ENCODE peak calls at places on chromosome 13, in five cellular contexts. F is K562, O is H1, I is HepG2, B is GM12878. D is an unnamed sample.

GRCh38 chr13:28411859-28412353 is 83.0 kb downstream of the FLT1 start:
- DNase-seq in F (peak; percentile 25), O (no peak), I (no peak), B (no peak), D (no peak)

GRCh38 chr13:48334534-48335127 is 31.1 kb downstream of the RB1 start:
- DNase-seq in F (peak; percentile 7), O (no peak), I (peak; percentile 36), B (peak; percentile 24), D (peak; percentile 0)

GRCh38 chr13:102017248-102017647 is 384.6 kb downstream of the FGF14 start:
- DNase-seq in F (no peak), O (no peak), I (no peak), B (no peak), D (peak; percentile 0)

GRCh38 chr13:113559901-113560644 is 24.5 kb upstream of the TFDP1 start:
- DNase-seq in F (no peak), O (no peak), I (no peak), B (no peak), D (no peak)

GRCh38 chr13:79831556-79831955 is 350.6 kb downstream of the NDFIP2 start:
- DNase-seq in F (no peak), O (no peak), I (no peak), B (no peak), D (no peak)

GRCh38 chr13:93045836-93046235 is 180.8 kb upstream of the GPC6 start:
- DNase-seq in F (no peak), O (no peak), I (no peak), B (no peak), D (no peak)

GRCh38 chr13:97002581-97002980 is 8.3 kb upstream of the OXGR1 start:
- DNase-seq in F (no peak), O (no peak), I (no peak), B (no peak), D (no peak)

GRCh38 chr13:33125821-33126570 is 109.8 kb downstream of the KL start:
- DNase-seq in F (no peak), O (peak; percentile 51), I (peak; percentile 99), B (no peak), D (peak; percentile 87)

GRCh38 chr13:69903081-69903480 is 204.5 kb upstream of the ATXN8OS start:
- DNase-seq in F (no peak), O (no peak), I (no peak), B (no peak), D (no peak)

GRCh38 chr13:36981156-36981743 is 17.9 kb downstream of the ALG5 start:
- DNase-seq in F (peak; percentile 16), O (no peak), I (peak; percentile 45), B (no peak), D (no peak)

GRCh38 chr13:112329376-112329775 is 46.8 kb upstream of the SPACA7 start:
- DNase-seq in F (no peak), O (no peak), I (no peak), B (no peak), D (no peak)

GRCh38 chr13:46627462-46627861 is 74.5 kb downstream of the LRCH1 start:
- DNase-seq in F (no peak), O (no peak), I (no peak), B (no peak), D (no peak)
- H3K4me1 ChIP-seq in F (no peaks in the 10 kb centered on the region), O (peaks cover 2% of the 10 kb centered on the region), I (peaks cover 38% of the 10 kb centered on the region), B (peaks cover 45% of the 10 kb centered on the region), D (peaks cover 34% of the 10 kb centered on the region)

GRCh38 chr13:26133851-26134250 is 82.0 kb upstream of the SHISA2 start:
- DNase-seq in F (no peak), O (no peak), I (no peak), B (no peak), D (no peak)
- TF ChIP-seq HDAC2 in F (no peak), O (no peak), I (no peak), B (no peak), D (no peak)

DNA sequence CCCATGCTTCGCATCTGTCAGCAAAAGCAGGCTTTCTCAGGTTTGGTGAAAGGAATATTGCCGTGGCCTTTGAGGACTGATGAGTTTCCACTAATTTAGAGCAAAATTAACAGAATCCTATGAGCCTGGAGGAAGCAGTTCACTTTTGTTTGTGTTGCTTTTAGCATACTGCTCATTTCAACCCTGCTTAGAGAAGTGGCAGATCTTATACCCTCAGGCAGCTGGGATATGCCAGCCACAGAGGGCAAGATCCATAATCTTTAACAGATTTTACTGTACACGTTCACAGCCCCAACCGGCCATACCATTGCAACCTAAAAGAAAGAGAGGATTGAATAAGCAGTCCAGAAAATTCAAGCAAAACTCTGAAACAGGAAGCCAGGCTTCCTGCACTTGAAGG is 60.5 kb downstream of the COL4A2 start:
- DNase-seq in F (no peak), O (no peak), I (no peak), B (no peak), D (no peak)
- H3K4me1 ChIP-seq in F (no peaks in the 10 kb centered on the region), O (no peaks in the 10 kb centered on the region), I (no peaks in the 10 kb centered on the region), B (no peaks in the 10 kb centered on the region), D (peaks cover 25% of the 10 kb centered on the region)

GRCh38 chr13:26721251-26721939 is 39.2 kb downstream of the GPR12 start:
- DNase-seq in F (no peak), O (no peak), I (no peak), B (no peak), D (peak; percentile 1)
- TF ChIP-seq HDAC2 in F (no peak), O (no peak), I (no peak), B (no peak), D (no peak)

GRCh38 chr13:25109341-25109740 is 13.4 kb downstream of the PABPC3 start:
- DNase-seq in F (no peak), O (no peak), I (no peak), B (no peak), D (no peak)

DNA sequence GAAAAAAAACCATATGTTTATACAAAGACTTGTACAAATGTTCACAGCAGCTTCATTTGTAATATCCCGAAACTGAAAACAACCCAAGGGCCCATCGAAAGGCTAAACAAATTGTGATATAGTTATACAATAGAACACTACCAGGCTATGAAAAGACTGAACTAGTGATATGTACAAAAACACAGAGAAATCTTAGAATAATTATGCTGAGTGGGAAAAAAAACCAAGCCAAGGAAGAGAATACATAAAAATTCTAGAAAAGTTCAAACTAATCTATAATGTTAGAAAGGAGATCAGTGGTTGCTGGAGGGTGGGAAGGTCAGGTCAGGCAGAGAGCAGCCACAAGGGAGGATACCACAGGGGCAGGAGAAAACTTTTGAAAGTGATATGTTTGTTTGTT is 7.8 kb downstream of the PABPC3 start:
- DNase-seq in F (no peak), O (no peak), I (no peak), B (no peak), D (no peak)
- H3K4me1 ChIP-seq in F (no peaks in the 10 kb centered on the region), O (no peaks in the 10 kb centered on the region), I (no peaks in the 10 kb centered on the region), B (no peaks in the 10 kb centered on the region), D (no peaks in the 10 kb centered on the region)

DNA sequence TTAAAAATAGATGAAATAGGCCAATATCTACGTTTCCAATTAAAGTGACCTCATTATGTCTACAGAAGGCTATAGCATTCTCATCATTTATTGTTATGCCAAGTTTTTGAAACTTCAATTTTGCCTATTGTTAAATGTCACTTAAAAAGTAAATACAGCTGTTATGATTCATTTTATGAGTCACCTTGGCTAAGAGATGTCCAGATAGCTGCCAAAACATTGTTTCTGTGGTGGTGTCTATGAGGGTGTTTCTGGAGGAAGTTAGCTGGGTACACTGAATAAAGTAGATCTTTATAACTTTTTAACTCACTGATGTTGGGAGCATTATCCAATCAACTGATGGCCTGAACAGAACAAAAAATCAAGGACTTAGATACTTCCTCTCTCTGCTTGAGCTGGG is 1209.7 kb upstream of the PCDH9 start:
- DNase-seq in F (no peak), O (no peak), I (no peak), B (no peak), D (no peak)
- TF ChIP-seq HDAC2 in F (no peak), O (no peak), I (no peak), B (no peak), D (no peak)

DNA sequence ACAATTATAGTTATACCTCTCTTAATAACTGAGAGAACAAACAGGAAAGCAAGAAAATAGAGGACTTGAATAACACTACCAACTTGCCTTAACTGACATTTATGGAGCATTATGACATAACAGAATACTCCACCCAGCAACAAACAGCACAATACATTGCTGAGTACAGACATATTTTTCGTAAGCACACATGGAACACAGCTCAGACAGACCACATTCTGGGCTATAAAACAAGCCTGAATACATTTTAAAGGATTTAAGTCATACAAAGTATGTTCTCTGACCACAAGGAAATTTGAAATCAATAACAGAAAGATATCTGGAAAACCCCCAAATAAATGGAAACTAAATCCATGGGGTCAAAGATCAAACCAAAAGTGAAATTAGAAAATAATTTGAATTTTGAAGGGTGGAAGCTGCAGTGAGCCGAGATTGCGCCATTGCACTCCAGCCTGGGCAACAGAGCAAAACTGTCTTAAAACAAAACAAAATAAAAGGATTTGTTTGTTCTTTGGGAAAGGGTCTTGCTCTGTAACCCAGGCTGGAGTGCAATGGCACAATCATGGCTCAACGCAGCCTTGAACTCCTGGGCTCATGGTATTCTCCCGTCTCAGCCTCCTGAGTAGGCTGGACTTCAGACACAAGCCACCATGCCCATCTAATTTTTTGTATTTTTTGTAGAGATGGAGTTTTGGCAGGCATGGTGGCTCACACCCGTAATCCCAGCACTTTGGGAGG is 5.6 kb downstream of the ZDHHC20 start:
- DNase-seq in F (no peak), O (no peak), I (peak; percentile 24), B (no peak), D (no peak)
- H3K4me1 ChIP-seq in F (peaks cover under 1% of the 10 kb centered on the region), O (no peaks in the 10 kb centered on the region), I (peaks cover 66% of the 10 kb centered on the region), B (peaks cover 4% of the 10 kb centered on the region), D (peaks cover 13% of the 10 kb centered on the region)

DNA sequence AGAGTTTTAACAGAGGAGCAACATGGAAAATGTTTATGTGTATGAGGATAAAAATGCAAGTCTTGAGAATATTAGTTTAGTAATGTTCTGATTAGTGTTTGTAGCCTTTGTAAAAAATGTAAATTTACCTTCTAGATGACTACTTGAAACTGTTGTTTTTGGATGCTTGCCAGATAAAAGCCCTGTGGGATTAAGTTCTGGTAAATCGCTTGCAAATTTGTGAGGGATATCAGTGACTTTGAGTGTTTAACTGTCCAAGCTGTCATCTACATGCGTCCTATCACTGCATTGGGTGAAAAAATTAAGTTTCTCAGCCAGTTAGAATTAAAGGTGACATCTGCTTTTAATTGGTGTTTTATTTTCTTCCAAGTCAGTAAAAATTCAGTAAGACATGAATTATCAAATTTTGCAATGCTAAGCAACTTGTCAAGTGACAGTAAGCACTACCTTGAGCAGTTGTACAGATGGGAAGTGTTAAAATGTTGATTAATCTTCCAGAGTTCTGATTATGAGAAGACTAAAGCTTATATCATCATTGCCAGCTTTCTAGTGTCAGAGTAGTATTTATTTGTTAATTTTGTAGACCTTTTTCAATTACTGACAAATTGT is 88.0 kb downstream of the PCCA start:
- DNase-seq in F (no peak), O (no peak), I (no peak), B (no peak), D (no peak)
- TF ChIP-seq HDAC2 in F (no peak), O (no peak), I (no peak), B (no peak), D (no peak)

GRCh38 chr13:39100996-39101751 is 62.9 kb downstream of the NHLRC3 start:
- DNase-seq in F (no peak), O (no peak), I (no peak), B (no peak), D (no peak)
- H3K4me1 ChIP-seq in F (no peaks in the 10 kb centered on the region), O (no peaks in the 10 kb centered on the region), I (no peaks in the 10 kb centered on the region), B (no peaks in the 10 kb centered on the region), D (no peaks in the 10 kb centered on the region)

GRCh38 chr13:44884076-44884729 is 105.1 kb downstream of the NUFIP1 start:
- DNase-seq in F (no peak), O (no peak), I (no peak), B (no peak), D (no peak)
- TF ChIP-seq HDAC2 in F (no peak), O (no peak), I (no peak), B (no peak), D (no peak)

D was measured in A549.